ENCODE peak calls at places on chromosome 12, in eight cellular contexts. T, U, N, L, O, D, J and I are unnamed samples.

GRCh38 chr12:14824012-14824634 is 10.1 kb upstream of the SMCO3 start:
- DNase-seq in T (no peak), U (no peak), N (no peak), L (no peak), O (no peak), D (no peak), J (peak), I (no peak)

GRCh38 chr12:113762155-113762848 is 203.8 kb downstream of the RBM19 start:
- DNase-seq in T (no peak), U (peak), N (no peak), L (no peak), O (no peak), D (no peak), J (no peak), I (no peak)

GRCh38 chr12:87988534-87988933 is 40.7 kb downstream of the C12orf50 start:
- DNase-seq in T (no peak), U (no peak), N (no peak), L (no peak), O (no peak), D (no peak), J (no peak), I (no peak)

GRCh38 chr12:56374726-56375597 is 12.3 kb upstream of the APOF start:
- DNase-seq in T (no peak), U (peak), N (no peak), L (peak), O (no peak), D (no peak), J (no peak), I (no peak)

GRCh38 chr12:27964123-27964522 is 8.4 kb downstream of the PTHLH start:
- DNase-seq in T (no peak), U (no peak), N (no peak), L (no peak), O (no peak), D (no peak), J (no peak), I (no peak)

GRCh38 chr12:87820524-87821194 is 208.5 kb downstream of the C12orf50 start:
- DNase-seq in T (no peak), U (no peak), N (no peak), L (no peak), O (peak), D (no peak), J (peak), I (no peak)

GRCh38 chr12:47889040-47889439 is 15.8 kb downstream of the VDR start:
- DNase-seq in T (no peak), U (no peak), N (no peak), L (no peak), O (no peak), D (peak), J (no peak), I (peak)

GRCh38 chr12:94740601-94741362 is 90.4 kb upstream of the TMCC3 start:
- DNase-seq in T (no peak), U (no peak), N (no peak), L (no peak), O (no peak), D (no peak), J (no peak), I (no peak)

GRCh38 chr12:131002271-131002670 is 48.6 kb downstream of the ADGRD1 start:
- DNase-seq in T (no peak), U (no peak), N (no peak), L (no peak), O (no peak), D (no peak), J (no peak), I (no peak)

GRCh38 chr12:88951860-88952483 is 371.7 kb upstream of the KITLG start:
- DNase-seq in T (no peak), U (no peak), N (no peak), L (no peak), O (no peak), D (no peak), J (no peak), I (no peak)

GRCh38 chr12:26493656-26494055 is 298.3 kb downstream of the SSPN start:
- DNase-seq in T (no peak), U (no peak), N (no peak), L (no peak), O (no peak), D (no peak), J (peak), I (no peak)

GRCh38 chr12:94762259-94762942 is 112.0 kb upstream of the TMCC3 start:
- DNase-seq in T (no peak), U (no peak), N (no peak), L (no peak), O (no peak), D (no peak), J (no peak), I (no peak)

GRCh38 chr12:105961821-105962671 is 176.7 kb downstream of the NUAK1 start:
- DNase-seq in T (no peak), U (no peak), N (no peak), L (no peak), O (no peak), D (no peak), J (peak), I (no peak)

GRCh38 chr12:75364918-75365317 is 26.0 kb upstream of the GLIPR1L2 start:
- DNase-seq in T (no peak), U (no peak), N (no peak), L (no peak), O (no peak), D (no peak), J (no peak), I (no peak)

GRCh38 chr12:124157416-124157815 is 137.5 kb upstream of the RFLNA start:
- DNase-seq in T (no peak), U (no peak), N (no peak), L (no peak), O (no peak), D (no peak), J (no peak), I (no peak)
- H3K4me3 ChIP-seq in T (no peak), U (no peak), N (no peak), L (no peak), O (no peak), D (no peak), J (no peak), I (no peak)

DNA sequence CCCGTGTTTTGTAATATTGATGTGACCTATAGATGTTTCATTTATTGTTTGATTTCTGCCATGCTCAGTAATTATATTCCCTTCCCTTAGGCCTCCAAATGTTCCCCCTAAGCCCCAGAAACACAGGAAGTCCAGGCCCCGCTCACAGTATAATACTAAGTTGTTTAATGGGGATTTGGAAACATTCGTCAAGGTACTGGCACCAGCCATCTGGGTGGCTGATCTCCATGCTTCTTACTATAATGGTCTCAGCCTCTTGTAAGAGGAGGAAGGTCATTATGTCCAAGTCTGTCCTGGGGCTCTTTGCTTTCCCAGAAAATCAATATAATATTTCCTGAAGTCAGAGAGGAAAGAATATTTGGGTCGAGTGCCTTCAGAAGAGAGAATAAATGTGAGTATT is 130.9 kb downstream of the KICS2 start:
- DNase-seq in T (no peak), U (no peak), N (no peak), L (no peak), O (no peak), D (no peak), J (no peak), I (no peak)
- H3K4me3 ChIP-seq in T (no peak), U (no peak), N (no peak), L (no peak), O (no peak), D (no peak), J (no peak), I (no peak)

GRCh38 chr12:124862768-124863408 is 776 bp downstream of the SCARB1 start:
- DNase-seq in T (no peak), U (peak), N (peak), L (no peak), O (no peak), D (no peak), J (peak), I (no peak)

GRCh38 chr12:124864326-124864752 is 675 bp upstream of the SCARB1 start:
- DNase-seq in T (no peak), U (no peak), N (no peak), L (no peak), O (no peak), D (no peak), J (no peak), I (no peak)

GRCh38 chr12:124861898-124862676 is 1.6 kb downstream of the SCARB1 start:
- DNase-seq in T (no peak), U (peak), N (no peak), L (no peak), O (no peak), D (no peak), J (no peak), I (no peak)

GRCh38 chr12:124863409-124864325 is at the start of gene SCARB1:
- DNase-seq in T (peak), U (peak), N (peak), L (peak), O (peak), D (peak), J (peak), I (peak)

GRCh38 chr12:124861492-124861891 is 2.2 kb downstream of the SCARB1 start:
- DNase-seq in T (peak), U (no peak), N (no peak), L (peak), O (no peak), D (no peak), J (peak), I (no peak)
- H3K4me3 ChIP-seq in T (no peak), U (peak), N (no peak), L (no peak), O (no peak), D (no peak), J (no peak), I (no peak)

DNA sequence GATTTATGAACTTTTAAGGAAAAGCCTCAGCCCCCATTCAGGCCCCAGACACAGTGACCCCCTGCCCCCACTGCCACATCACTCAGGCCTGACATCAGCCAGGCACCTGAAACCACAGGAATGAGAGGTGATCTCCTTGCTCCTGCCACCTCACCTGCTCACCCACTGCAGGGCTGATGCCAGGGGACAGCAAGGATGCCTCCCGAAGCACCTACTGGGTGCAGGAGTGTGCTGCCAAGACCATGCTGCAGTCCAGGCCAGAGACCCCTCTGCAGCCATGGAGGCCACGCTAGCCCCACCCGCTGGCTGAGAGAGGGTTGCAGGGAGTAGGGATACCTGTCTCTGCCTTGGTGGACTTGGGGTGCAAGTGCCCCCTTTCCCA is 18.6 kb upstream of the KRT7 start:
- DNase-seq in T (no peak), U (no peak), N (no peak), L (peak), O (no peak), D (no peak), J (no peak), I (peak)
- H3K4me3 ChIP-seq in T (no peak), U (no peak), N (no peak), L (no peak), O (no peak), D (no peak), J (no peak), I (no peak)